ENCODE peak calls at places on chromosomes 11 and 22, in four cellular contexts. X is stimulated activated CD8-positive, alpha-beta memory T cell treated with anti-CD3 and anti-CD28 coated beads, Interleukin-2, amount 100 ng/mL, for 48 hours; Z is activated naive CD4-positive, alpha-beta T cell; E is AG10803. Y is an unnamed sample.

GRCh38 chr22:30578481-30578880 is 4.0 kb upstream of the GAL3ST1 start:
- DNase-seq in X (no peak), Z (no peak), E (no peak), Y (no peak)

GRCh38 chr11:70326365-70326803 is 55.9 kb downstream of the PPFIA1 start:
- DNase-seq in X (no peak), Z (no peak), E (peak), Y (no peak)

GRCh38 chr11:46277313-46277622 is 194 bp upstream of the CREB3L1 start:
- DNase-seq in X (no peak), Z (no peak), E (no peak), Y (peak)

GRCh38 chr11:11841605-11842425 is at the start of gene USP47:
- DNase-seq in X (peak), Z (peak), E (peak), Y (peak)

GRCh38 chr22:20752104-20752741 is 21.7 kb upstream of the SERPIND1 start:
- DNase-seq in X (no peak), Z (no peak), E (no peak), Y (no peak)

GRCh38 chr11:69391192-69392103 is 90.0 kb upstream of the LINC01488 start:
- DNase-seq in X (no peak), Z (no peak), E (no peak), Y (no peak)

GRCh38 chr11:121198491-121198890 is 94.1 kb upstream of the SC5D start:
- DNase-seq in X (no peak), Z (no peak), E (no peak), Y (no peak)

GRCh38 chr22:35072939-35073338 is 7.0 kb downstream of the ISX start:
- DNase-seq in X (no peak), Z (no peak), E (peak), Y (no peak)

GRCh38 chr11:111631666-111632039 is 29.4 kb downstream of the SIK2 start:
- DNase-seq in X (no peak), Z (no peak), E (peak), Y (no peak)

GRCh38 chr22:36317658-36318271 is 64.8 kb downstream of the APOL1 start:
- DNase-seq in X (no peak), Z (no peak), E (no peak), Y (no peak)

GRCh38 chr11:43788394-43788793 is 92.2 kb upstream of the ALKBH3 start:
- DNase-seq in X (no peak), Z (no peak), E (no peak), Y (no peak)

GRCh38 chr11:60530454-60530853 is 15.3 kb downstream of the MS4A13 start:
- DNase-seq in X (no peak), Z (no peak), E (no peak), Y (no peak)

GRCh38 chr22:26589367-26589844 is 526 bp downstream of the TPST2 start:
- DNase-seq in X (no peak), Z (peak), E (peak), Y (no peak)

GRCh38 chr11:47946682-47947575 is 33.4 kb upstream of the PTPRJ start:
- DNase-seq in X (no peak), Z (no peak), E (peak), Y (no peak)

GRCh38 chr11:9601041-9601875 is 27.8 kb downstream of the WEE1 start:
- DNase-seq in X (peak), Z (no peak), E (peak), Y (peak)

GRCh38 chr11:111454561-111455192 is 57.5 kb downstream of the BTG4 start:
- DNase-seq in X (peak), Z (peak), E (peak), Y (no peak)

GRCh38 chr22:40213478-40213877 is 35.8 kb downstream of the TNRC6B start:
- DNase-seq in X (no peak), Z (no peak), E (no peak), Y (no peak)

GRCh38 chr11:32893947-32894827 is 1.6 kb downstream of the QSER1 start:
- DNase-seq in X (no peak), Z (no peak), E (peak), Y (no peak)

GRCh38 chr11:23679981-23680380 is 816.9 kb upstream of the LUZP2 start:
- DNase-seq in X (no peak), Z (no peak), E (no peak), Y (no peak)

GRCh38 chr11:120295110-120295509 is 30.0 kb upstream of the TLCD5 start:
- DNase-seq in X (no peak), Z (no peak), E (no peak), Y (no peak)

GRCh38 chr22:44373234-44373633 is 60.5 kb upstream of the SHISAL1 start:
- DNase-seq in X (no peak), Z (no peak), E (no peak), Y (no peak)

GRCh38 chr11:44357734-44358133 is 47.8 kb upstream of the ALX4 start:
- DNase-seq in X (no peak), Z (no peak), E (no peak), Y (no peak)

GRCh38 chr11:111327908-111328624 is 29.7 kb downstream of the POU2AF3 start:
- DNase-seq in X (no peak), Z (no peak), E (no peak), Y (no peak)

GRCh38 chr11:59368238-59369022 is 9.7 kb downstream of the OR5AN1 start:
- DNase-seq in X (no peak), Z (no peak), E (no peak), Y (no peak)

GRCh38 chr11:66976048-66976467 is 954 bp downstream of the C11orf86 start:
- DNase-seq in X (no peak), Z (no peak), E (no peak), Y (no peak)

GRCh38 chr11:2517386-2518064 is 72.7 kb downstream of the KCNQ1 start:
- DNase-seq in X (no peak), Z (no peak), E (no peak), Y (no peak)

GRCh38 chr11:43852057-43852636 is 28.5 kb upstream of the ALKBH3 start:
- DNase-seq in X (peak), Z (peak), E (peak), Y (peak)

GRCh38 chr11:83717551-83717950 is 431.4 kb upstream of the CCDC90B start:
- DNase-seq in X (no peak), Z (no peak), E (no peak), Y (no peak)

GRCh38 chr11:77151804-77152513 is 23.9 kb downstream of the MYO7A start:
- DNase-seq in X (peak), Z (no peak), E (peak), Y (no peak)

GRCh38 chr22:22403771-22404170 is 104.8 kb downstream of the ZNF280B start:
- DNase-seq in X (no peak), Z (no peak), E (no peak), Y (no peak)

GRCh38 chr11:18768472-18768901 is 23.1 kb downstream of the PTPN5 start:
- DNase-seq in X (no peak), Z (no peak), E (no peak), Y (peak)

GRCh38 chr11:32448232-32448631 is 12.9 kb upstream of the WT1 start:
- DNase-seq in X (no peak), Z (no peak), E (no peak), Y (no peak)

GRCh38 chr11:86954288-86955110 is 696 bp downstream of the FZD4 start:
- DNase-seq in X (no peak), Z (no peak), E (no peak), Y (no peak)

GRCh38 chr11:68014157-68014965 is 4.2 kb downstream of the ALDH3B1 start:
- DNase-seq in X (no peak), Z (no peak), E (peak), Y (no peak)

GRCh38 chr22:20128902-20129746 is 2.5 kb upstream of the ZDHHC8 start:
- DNase-seq in X (peak), Z (no peak), E (peak), Y (no peak)

GRCh38 chr11:783581-784015 is 6.3 kb downstream of the CEND1 start:
- DNase-seq in X (no peak), Z (no peak), E (peak), Y (no peak)

GRCh38 chr11:61971177-61972111 is 4.0 kb upstream of the FTH1 start:
- DNase-seq in X (no peak), Z (no peak), E (peak), Y (no peak)